ENCODE peak calls at places on chromosomes 2 and 18, in nine cellular contexts. D is stimulated activated CD8-positive, alpha-beta memory T cell treated with anti-CD3 and anti-CD28 coated beads, Interleukin-2, amount 100 ng/mL, for 1 hour; E is activated CD8-positive, alpha-beta memory T cell treated with anti-CD3 and anti-CD28 coated beads for 1 hour; J is left lobe of liver; B is BJ; U is AG09319; K is tibial artery; Y is NCI-H526; M is activated T-cell treated with anti-CD3 and anti-CD28 coated beads for 1 hour. L is an unnamed sample.

GRCh38 chr2:88521445-88522070 is 69.1 kb upstream of the FOXI3 start:
- DNase-seq in D (no peak), E (no peak), J (no peak), B (no peak), U (no peak), K (no peak), Y (no peak), M (no peak), L (no peak)

GRCh38 chr2:240962371-240963064 is 35.9 kb upstream of the SNED1 start:
- DNase-seq in D (no peak), E (no peak), J (peak; percentile 78), B (no peak), U (no peak), K (peak; percentile 59), Y (no peak), M (no peak), L (no peak)

GRCh38 chr18:79801641-79802040 is 3.9 kb downstream of the KCNG2 start:
- DNase-seq in D (no peak), E (no peak), J (no peak), B (no peak), U (no peak), K (no peak), Y (no peak), M (no peak), L (no peak)

GRCh38 chr2:169131587-169132512 is 62.5 kb downstream of the DHRS9 start:
- DNase-seq in D (no peak), E (no peak), J (no peak), B (no peak), U (no peak), K (no peak), Y (peak; percentile 59), M (no peak), L (peak; percentile 81)

GRCh38 chr2:173823540-173823939 is 141.6 kb downstream of the SP3 start:
- DNase-seq in D (no peak), E (no peak), J (no peak), B (no peak), U (no peak), K (no peak), Y (no peak), M (no peak), L (no peak)

GRCh38 chr18:22432672-22433137 is 15.0 kb upstream of the CTAGE1 start:
- DNase-seq in D (no peak), E (no peak), J (peak; percentile 54), B (no peak), U (peak; percentile 76), K (peak; percentile 93), Y (no peak), M (no peak), L (no peak)

GRCh38 chr2:7881456-7881855 is 800.4 kb upstream of the ID2 start:
- DNase-seq in D (no peak), E (no peak), J (no peak), B (no peak), U (no peak), K (no peak), Y (no peak), M (no peak), L (no peak)

GRCh38 chr2:71787476-71788185 is 334.3 kb downstream of the DYSF start:
- DNase-seq in D (no peak), E (no peak), J (peak; percentile 39), B (no peak), U (no peak), K (peak; percentile 54), Y (no peak), M (no peak), L (no peak)

GRCh38 chr2:120108049-120108448 is 95.2 kb downstream of the EPB41L5 start:
- DNase-seq in D (no peak), E (no peak), J (peak; percentile 62), B (peak; percentile 22), U (peak; percentile 15), K (no peak), Y (no peak), M (no peak), L (peak; percentile 75)

GRCh38 chr2:150357770-150358467 is 129.5 kb downstream of the RND3 start:
- DNase-seq in D (no peak), E (no peak), J (no peak), B (no peak), U (no peak), K (no peak), Y (no peak), M (no peak), L (no peak)

GRCh38 chr2:460861-461260 is 173.0 kb upstream of the ALKAL2 start:
- DNase-seq in D (no peak), E (no peak), J (no peak), B (no peak), U (no peak), K (no peak), Y (no peak), M (no peak), L (no peak)

GRCh38 chr18:57088883-57089282 is 58.0 kb upstream of the BOD1L2 start:
- DNase-seq in D (no peak), E (no peak), J (no peak), B (no peak), U (no peak), K (no peak), Y (peak; percentile 68), M (no peak), L (peak; percentile 21)

GRCh38 chr2:218023636-218024035 is 20.8 kb upstream of the TNS1 start:
- DNase-seq in D (no peak), E (no peak), J (peak; percentile 21), B (no peak), U (no peak), K (peak; percentile 45), Y (no peak), M (no peak), L (no peak)

GRCh38 chr2:145258903-145259579 is 739.1 kb upstream of the ZEB2 start:
- DNase-seq in D (no peak), E (no peak), J (no peak), B (no peak), U (no peak), K (no peak), Y (no peak), M (no peak), L (no peak)

GRCh38 chr2:150468350-150468960 is 19.0 kb downstream of the RND3 start:
- DNase-seq in D (no peak), E (no peak), J (no peak), B (no peak), U (no peak), K (no peak), Y (no peak), M (no peak), L (no peak)

GRCh38 chr18:49768051-49768391 is 45.3 kb downstream of the ACAA2 start:
- DNase-seq in D (no peak), E (no peak), J (peak; percentile 64), B (no peak), U (peak; percentile 11), K (no peak), Y (peak; percentile 67), M (no peak), L (peak; percentile 84)

GRCh38 chr2:183678908-183679307 is 554.7 kb downstream of the NUP35 start:
- DNase-seq in D (no peak), E (no peak), J (no peak), B (no peak), U (no peak), K (no peak), Y (no peak), M (no peak), L (no peak)

GRCh38 chr2:29042581-29043075 is 31.7 kb downstream of the PCARE start:
- DNase-seq in D (no peak), E (no peak), J (no peak), B (no peak), U (no peak), K (no peak), Y (no peak), M (no peak), L (no peak)

GRCh38 chr2:26892916-26893524 is 45.1 kb downstream of the DPYSL5 start:
- DNase-seq in D (no peak), E (no peak), J (no peak), B (no peak), U (no peak), K (no peak), Y (no peak), M (no peak), L (peak; percentile 26)

GRCh38 chr2:84846732-84847131 is 34.2 kb downstream of the TRABD2A start:
- DNase-seq in D (no peak), E (no peak), J (no peak), B (no peak), U (no peak), K (no peak), Y (no peak), M (no peak), L (no peak)

GRCh38 chr2:70902067-70902442 is 33.6 kb upstream of the ATP6V1B1 start:
- DNase-seq in D (no peak), E (no peak), J (no peak), B (no peak), U (no peak), K (no peak), Y (peak; percentile 63), M (no peak), L (peak; percentile 67)